ENCODE peak calls at places on chromosome 10, in seven cellular contexts. One of them, this sample, is unnamed.

GRCh38 chr10:49330127-49330665 is 31.2 kb downstream of the C10orf71 start:
- DNase-seq in astrocyte: no peak
- DNase-seq in B cell: no peak
- DNase-seq in HCT116: no peak
- DNase-seq in heart right ventricle: no peak
- DNase-seq in AG04449: no peak
- DNase-seq in omental fat pad: no peak
- DNase-seq in this sample: no peak

GRCh38 chr10:82378146-82378545 is 503.2 kb downstream of the NRG3 start:
- DNase-seq in heart right ventricle: peak; percentile 43
- DNase-seq in AG04449: no peak
- DNase-seq in omental fat pad: no peak
- DNase-seq in astrocyte: peak; percentile 31
- DNase-seq in HCT116: no peak
- DNase-seq in B cell: no peak
- DNase-seq in this sample: no peak

GRCh38 chr10:61592581-61592980 is 70.1 kb upstream of the CABCOCO1 start:
- DNase-seq in B cell: no peak
- DNase-seq in omental fat pad: no peak
- DNase-seq in astrocyte: no peak
- DNase-seq in HCT116: peak; percentile 33
- DNase-seq in heart right ventricle: no peak
- DNase-seq in AG04449: no peak
- DNase-seq in this sample: no peak

GRCh38 chr10:78968300-78968943 is 100.3 kb upstream of the ZMIZ1 start:
- DNase-seq in omental fat pad: no peak
- DNase-seq in HCT116: no peak
- DNase-seq in AG04449: no peak
- DNase-seq in B cell: no peak
- DNase-seq in heart right ventricle: no peak
- DNase-seq in astrocyte: no peak
- DNase-seq in this sample: no peak

GRCh38 chr10:12834721-12835120 is 166.8 kb downstream of the CCDC3 start:
- DNase-seq in AG04449: no peak
- DNase-seq in astrocyte: no peak
- DNase-seq in omental fat pad: no peak
- DNase-seq in B cell: no peak
- DNase-seq in HCT116: no peak
- DNase-seq in heart right ventricle: no peak
- DNase-seq in this sample: no peak

GRCh38 chr10:48804740-48805182 is 120.1 kb downstream of the WDFY4 start:
- DNase-seq in astrocyte: no peak
- DNase-seq in AG04449: no peak
- DNase-seq in B cell: peak; percentile 66
- DNase-seq in omental fat pad: no peak
- DNase-seq in heart right ventricle: no peak
- DNase-seq in HCT116: no peak
- DNase-seq in this sample: no peak

GRCh38 chr10:790821-791551 is 101.5 kb upstream of the DIP2C start:
- DNase-seq in astrocyte: no peak
- DNase-seq in B cell: no peak
- DNase-seq in HCT116: no peak
- DNase-seq in AG04449: no peak
- DNase-seq in heart right ventricle: no peak
- DNase-seq in omental fat pad: no peak
- DNase-seq in this sample: peak; percentile 36

GRCh38 chr10:125063256-125063945 is 97.0 kb downstream of the CTBP2 start:
- DNase-seq in HCT116: no peak
- DNase-seq in astrocyte: no peak
- DNase-seq in AG04449: no peak
- DNase-seq in omental fat pad: no peak
- DNase-seq in heart right ventricle: no peak
- DNase-seq in B cell: no peak
- DNase-seq in this sample: no peak

GRCh38 chr10:119337223-119337622 is 129.9 kb downstream of the GRK5 start:
- DNase-seq in AG04449: no peak
- DNase-seq in HCT116: no peak
- DNase-seq in astrocyte: no peak
- DNase-seq in omental fat pad: no peak
- DNase-seq in heart right ventricle: no peak
- DNase-seq in B cell: no peak
- DNase-seq in this sample: no peak
- TF ChIP-seq CTCF in AG04449: no peak
- TF ChIP-seq CTCF in HCT116: no peak
- TF ChIP-seq CTCF in astrocyte: no peak
- TF ChIP-seq CTCF in omental fat pad: no peak
- TF ChIP-seq CTCF in heart right ventricle: no peak
- TF ChIP-seq CTCF in B cell: no peak
- TF ChIP-seq CTCF in this sample: no peak

DNA sequence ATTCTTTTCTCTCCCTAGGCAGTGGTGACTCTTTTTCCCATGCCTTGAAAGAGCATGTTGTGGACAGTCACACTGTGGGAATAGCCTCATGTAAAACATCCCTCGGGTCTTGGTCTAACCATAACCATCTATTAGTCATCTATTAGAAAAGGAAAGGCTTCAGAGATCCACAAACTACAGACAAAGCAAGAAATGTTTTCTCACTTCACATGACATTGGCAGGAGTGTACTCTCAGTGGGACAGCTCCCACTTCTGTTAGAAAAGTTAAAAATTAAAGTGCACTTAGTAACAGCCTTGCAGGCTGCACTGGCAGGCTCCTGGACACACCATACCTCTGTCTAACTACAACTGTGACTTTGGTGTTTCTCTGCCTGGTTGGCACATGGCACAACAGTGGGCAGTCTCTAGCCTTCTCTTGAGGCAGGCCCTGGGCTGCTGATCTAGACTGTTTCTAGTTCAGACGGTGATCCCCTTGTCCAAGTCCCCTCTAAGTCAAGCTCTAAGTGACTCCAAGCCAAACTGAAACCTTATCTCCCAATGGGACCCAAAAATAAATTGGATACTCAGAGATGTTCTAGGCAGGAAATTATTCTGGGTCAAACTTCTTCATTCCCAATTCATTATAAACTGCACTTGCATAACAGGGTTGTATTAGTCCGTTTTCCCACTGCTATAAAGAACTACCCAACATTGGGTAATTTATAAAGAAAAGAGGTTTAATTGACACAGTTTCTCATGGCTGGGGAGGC is 57.9 kb upstream of the ITGB1 start:
- DNase-seq in astrocyte: peak; percentile 88
- DNase-seq in HCT116: no peak
- DNase-seq in AG04449: no peak
- DNase-seq in B cell: no peak
- DNase-seq in heart right ventricle: no peak
- DNase-seq in omental fat pad: no peak
- DNase-seq in this sample: no peak
- TF ChIP-seq CTCF in astrocyte: peak; percentile 7
- TF ChIP-seq CTCF in HCT116: no peak
- TF ChIP-seq CTCF in AG04449: no peak
- TF ChIP-seq CTCF in B cell: no peak
- TF ChIP-seq CTCF in heart right ventricle: no peak
- TF ChIP-seq CTCF in omental fat pad: no peak
- TF ChIP-seq CTCF in this sample: no peak

GRCh38 chr10:52645435-52645776 is 127.2 kb downstream of the MBL2 start:
- DNase-seq in omental fat pad: no peak
- DNase-seq in AG04449: no peak
- DNase-seq in heart right ventricle: no peak
- DNase-seq in HCT116: no peak
- DNase-seq in B cell: no peak
- DNase-seq in astrocyte: no peak
- DNase-seq in this sample: no peak

GRCh38 chr10:52642208-52642607 is 130.4 kb downstream of the MBL2 start:
- DNase-seq in heart right ventricle: no peak
- DNase-seq in astrocyte: no peak
- DNase-seq in omental fat pad: no peak
- DNase-seq in AG04449: no peak
- DNase-seq in B cell: no peak
- DNase-seq in HCT116: no peak
- DNase-seq in this sample: no peak

GRCh38 chr10:52649471-52649870 is 123.1 kb downstream of the MBL2 start:
- DNase-seq in heart right ventricle: no peak
- DNase-seq in omental fat pad: no peak
- DNase-seq in B cell: no peak
- DNase-seq in astrocyte: no peak
- DNase-seq in AG04449: no peak
- DNase-seq in HCT116: no peak
- DNase-seq in this sample: no peak

GRCh38 chr10:52639652-52640051 is 132.9 kb downstream of the MBL2 start:
- DNase-seq in AG04449: no peak
- DNase-seq in astrocyte: peak; percentile 65
- DNase-seq in omental fat pad: no peak
- DNase-seq in B cell: no peak
- DNase-seq in heart right ventricle: no peak
- DNase-seq in HCT116: no peak
- DNase-seq in this sample: no peak

GRCh38 chr10:52644678-52645434 is 127.7 kb downstream of the MBL2 start:
- DNase-seq in AG04449: no peak
- DNase-seq in B cell: no peak
- DNase-seq in astrocyte: peak; percentile 13
- DNase-seq in omental fat pad: no peak
- DNase-seq in heart right ventricle: peak; percentile 24
- DNase-seq in HCT116: peak; percentile 51
- DNase-seq in this sample: no peak
- TF ChIP-seq CTCF in AG04449: peak; percentile 64
- TF ChIP-seq CTCF in B cell: peak; percentile 69
- TF ChIP-seq CTCF in astrocyte: peak; percentile 82
- TF ChIP-seq CTCF in omental fat pad: no peak
- TF ChIP-seq CTCF in heart right ventricle: peak; percentile 73
- TF ChIP-seq CTCF in HCT116: peak; percentile 84
- TF ChIP-seq CTCF in this sample: peak; percentile 84

GRCh38 chr10:21114683-21115082 is 217.6 kb upstream of the NEBL start:
- DNase-seq in omental fat pad: no peak
- DNase-seq in B cell: no peak
- DNase-seq in AG04449: no peak
- DNase-seq in HCT116: no peak
- DNase-seq in heart right ventricle: no peak
- DNase-seq in astrocyte: no peak
- DNase-seq in this sample: no peak
- TF ChIP-seq CTCF in omental fat pad: no peak
- TF ChIP-seq CTCF in B cell: no peak
- TF ChIP-seq CTCF in AG04449: no peak
- TF ChIP-seq CTCF in HCT116: no peak
- TF ChIP-seq CTCF in heart right ventricle: no peak
- TF ChIP-seq CTCF in astrocyte: no peak
- TF ChIP-seq CTCF in this sample: no peak

GRCh38 chr10:34826221-34826620 is 11.1 kb upstream of the PARD3 start:
- DNase-seq in heart right ventricle: no peak
- DNase-seq in omental fat pad: no peak
- DNase-seq in AG04449: no peak
- DNase-seq in HCT116: peak; percentile 48
- DNase-seq in B cell: no peak
- DNase-seq in astrocyte: no peak
- DNase-seq in this sample: no peak
- TF ChIP-seq CTCF in heart right ventricle: no peak
- TF ChIP-seq CTCF in omental fat pad: no peak
- TF ChIP-seq CTCF in AG04449: no peak
- TF ChIP-seq CTCF in HCT116: peak; percentile 22
- TF ChIP-seq CTCF in B cell: no peak
- TF ChIP-seq CTCF in astrocyte: no peak
- TF ChIP-seq CTCF in this sample: no peak

DNA sequence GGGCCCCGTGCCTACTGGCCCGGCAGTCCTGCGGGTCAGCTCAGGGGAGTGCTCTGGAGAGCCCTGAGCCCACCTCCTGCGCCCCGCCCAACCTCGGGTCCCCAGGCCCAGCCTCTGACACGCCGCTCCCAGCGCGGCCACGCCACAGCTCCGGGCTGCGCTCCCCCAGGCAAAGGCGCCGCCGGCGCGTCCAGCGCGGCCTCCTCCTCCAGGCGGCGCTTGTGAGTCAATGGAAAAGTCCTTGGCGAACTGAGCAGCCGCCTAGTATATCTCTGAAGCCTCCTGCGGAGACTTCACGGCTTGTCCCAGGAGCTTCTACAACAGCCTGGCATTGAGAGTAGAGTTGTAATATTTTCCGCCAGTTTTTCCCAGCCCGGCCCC is 29.5 kb upstream of the BMS1 start:
- DNase-seq in B cell: no peak
- DNase-seq in omental fat pad: peak; percentile 63
- DNase-seq in HCT116: peak; percentile 72
- DNase-seq in astrocyte: peak; percentile 25
- DNase-seq in heart right ventricle: peak; percentile 78
- DNase-seq in AG04449: peak; percentile 4
- DNase-seq in this sample: no peak
- TF ChIP-seq CTCF in B cell: peak; percentile 54
- TF ChIP-seq CTCF in omental fat pad: peak; percentile 55
- TF ChIP-seq CTCF in HCT116: peak; percentile 74
- TF ChIP-seq CTCF in astrocyte: peak; percentile 51
- TF ChIP-seq CTCF in heart right ventricle: peak; percentile 86
- TF ChIP-seq CTCF in AG04449: peak; percentile 82
- TF ChIP-seq CTCF in this sample: peak; percentile 61

GRCh38 chr10:31321396-31321941 is 2.5 kb downstream of the ZEB1 start:
- DNase-seq in AG04449: no peak
- DNase-seq in heart right ventricle: peak; percentile 4
- DNase-seq in omental fat pad: no peak
- DNase-seq in B cell: peak; percentile 57
- DNase-seq in astrocyte: peak; percentile 7
- DNase-seq in HCT116: no peak
- DNase-seq in this sample: no peak

GRCh38 chr10:31318854-31319601 is at the start of gene ZEB1:
- DNase-seq in astrocyte: peak; percentile 96
- DNase-seq in omental fat pad: peak; percentile 79
- DNase-seq in HCT116: peak; percentile 91
- DNase-seq in B cell: peak; percentile 95
- DNase-seq in heart right ventricle: peak; percentile 93
- DNase-seq in AG04449: peak; percentile 56
- DNase-seq in this sample: peak; percentile 63

GRCh38 chr10:31319602-31320178 is 674 bp downstream of the ZEB1 start:
- DNase-seq in omental fat pad: no peak
- DNase-seq in HCT116: no peak
- DNase-seq in astrocyte: no peak
- DNase-seq in heart right ventricle: no peak
- DNase-seq in B cell: no peak
- DNase-seq in AG04449: no peak
- DNase-seq in this sample: peak; percentile 18

GRCh38 chr10:31320179-31320597 is 1.2 kb downstream of the ZEB1 start:
- DNase-seq in omental fat pad: no peak
- DNase-seq in heart right ventricle: peak; percentile 62
- DNase-seq in B cell: peak; percentile 55
- DNase-seq in astrocyte: peak; percentile 33
- DNase-seq in AG04449: no peak
- DNase-seq in HCT116: no peak
- DNase-seq in this sample: no peak

GRCh38 chr10:31320598-31321211 is 1.7 kb downstream of the ZEB1 start:
- DNase-seq in HCT116: no peak
- DNase-seq in heart right ventricle: peak; percentile 64
- DNase-seq in omental fat pad: peak; percentile 29
- DNase-seq in AG04449: no peak
- DNase-seq in astrocyte: peak; percentile 57
- DNase-seq in B cell: no peak
- DNase-seq in this sample: no peak
- TF ChIP-seq CTCF in HCT116: no peak
- TF ChIP-seq CTCF in heart right ventricle: no peak
- TF ChIP-seq CTCF in omental fat pad: no peak
- TF ChIP-seq CTCF in AG04449: no peak
- TF ChIP-seq CTCF in astrocyte: no peak
- TF ChIP-seq CTCF in B cell: peak; percentile 20
- TF ChIP-seq CTCF in this sample: no peak

This sample was measured in mesothelial cell of epicardium.